ENCODE peak calls at places on chromosomes 13 and 19, in five cellular contexts. One of them, this sample, is unnamed.

GRCh38 chr13:27476943-27477681 is 26.7 kb upstream of the MTIF3 start:
- DNase-seq in midbrain: no peak
- DNase-seq in AG20443: peak; percentile 82
- DNase-seq in stimulated activated CD4-positive, alpha-beta T cell treated with anti-CD3 and anti-CD28 coated beads, TNF-alpha, amount 100 ng/mL, for 48 hours: no peak
- DNase-seq in AG08395: peak; percentile 55
- DNase-seq in this sample: no peak

GRCh38 chr13:49113526-49114286 is 106.4 kb upstream of the MLNR start:
- DNase-seq in AG20443: peak; percentile 48
- DNase-seq in stimulated activated CD4-positive, alpha-beta T cell treated with anti-CD3 and anti-CD28 coated beads, TNF-alpha, amount 100 ng/mL, for 48 hours: no peak
- DNase-seq in AG08395: peak; percentile 51
- DNase-seq in midbrain: no peak
- DNase-seq in this sample: no peak

GRCh38 chr19:9151367-9151766 is 11.2 kb downstream of the ZNF317 start:
- DNase-seq in midbrain: no peak
- DNase-seq in AG08395: no peak
- DNase-seq in AG20443: no peak
- DNase-seq in stimulated activated CD4-positive, alpha-beta T cell treated with anti-CD3 and anti-CD28 coated beads, TNF-alpha, amount 100 ng/mL, for 48 hours: no peak
- DNase-seq in this sample: no peak

GRCh38 chr19:42301646-42302204 is at the start of gene PRR19:
- DNase-seq in AG20443: no peak
- DNase-seq in stimulated activated CD4-positive, alpha-beta T cell treated with anti-CD3 and anti-CD28 coated beads, TNF-alpha, amount 100 ng/mL, for 48 hours: no peak
- DNase-seq in midbrain: no peak
- DNase-seq in AG08395: no peak
- DNase-seq in this sample: no peak

GRCh38 chr19:21786931-21787330 is 19.6 kb upstream of the ZNF100 start:
- DNase-seq in AG08395: no peak
- DNase-seq in stimulated activated CD4-positive, alpha-beta T cell treated with anti-CD3 and anti-CD28 coated beads, TNF-alpha, amount 100 ng/mL, for 48 hours: no peak
- DNase-seq in AG20443: no peak
- DNase-seq in midbrain: no peak
- DNase-seq in this sample: no peak

GRCh38 chr19:48674921-48675824 is 2.4 kb upstream of the NTN5 start:
- DNase-seq in stimulated activated CD4-positive, alpha-beta T cell treated with anti-CD3 and anti-CD28 coated beads, TNF-alpha, amount 100 ng/mL, for 48 hours: peak; percentile 69
- DNase-seq in midbrain: peak; percentile 89
- DNase-seq in AG08395: peak; percentile 93
- DNase-seq in AG20443: peak; percentile 94
- DNase-seq in this sample: peak; percentile 96

GRCh38 chr13:74070065-74070464 is 64.1 kb downstream of the KLF12 start:
- DNase-seq in stimulated activated CD4-positive, alpha-beta T cell treated with anti-CD3 and anti-CD28 coated beads, TNF-alpha, amount 100 ng/mL, for 48 hours: no peak
- DNase-seq in midbrain: no peak
- DNase-seq in AG20443: no peak
- DNase-seq in AG08395: no peak
- DNase-seq in this sample: no peak

GRCh38 chr19:53057904-53058579 is 13.5 kb downstream of the ERVV-2 start:
- DNase-seq in AG20443: peak; percentile 30
- DNase-seq in stimulated activated CD4-positive, alpha-beta T cell treated with anti-CD3 and anti-CD28 coated beads, TNF-alpha, amount 100 ng/mL, for 48 hours: no peak
- DNase-seq in AG08395: no peak
- DNase-seq in midbrain: no peak
- DNase-seq in this sample: peak; percentile 88

GRCh38 chr13:50196118-50196517 is 180.9 kb downstream of the KCNRG start:
- DNase-seq in AG20443: no peak
- DNase-seq in midbrain: no peak
- DNase-seq in stimulated activated CD4-positive, alpha-beta T cell treated with anti-CD3 and anti-CD28 coated beads, TNF-alpha, amount 100 ng/mL, for 48 hours: no peak
- DNase-seq in AG08395: no peak
- DNase-seq in this sample: no peak

GRCh38 chr19:10769533-10770491 is 51.9 kb downstream of the DNM2 start:
- DNase-seq in stimulated activated CD4-positive, alpha-beta T cell treated with anti-CD3 and anti-CD28 coated beads, TNF-alpha, amount 100 ng/mL, for 48 hours: no peak
- DNase-seq in AG20443: peak; percentile 50
- DNase-seq in midbrain: peak; percentile 84
- DNase-seq in AG08395: peak; percentile 37
- DNase-seq in this sample: peak; percentile 59

GRCh38 chr19:1389033-1389940 is 5.6 kb downstream of the NDUFS7 start:
- DNase-seq in AG08395: no peak
- DNase-seq in AG20443: no peak
- DNase-seq in midbrain: peak; percentile 85
- DNase-seq in stimulated activated CD4-positive, alpha-beta T cell treated with anti-CD3 and anti-CD28 coated beads, TNF-alpha, amount 100 ng/mL, for 48 hours: no peak
- DNase-seq in this sample: no peak

GRCh38 chr13:31074750-31075149 is 87.0 kb downstream of the HSPH1 start:
- DNase-seq in AG08395: no peak
- DNase-seq in stimulated activated CD4-positive, alpha-beta T cell treated with anti-CD3 and anti-CD28 coated beads, TNF-alpha, amount 100 ng/mL, for 48 hours: no peak
- DNase-seq in AG20443: no peak
- DNase-seq in midbrain: no peak
- DNase-seq in this sample: peak; percentile 22

GRCh38 chr19:46372901-46373572 is 26.1 kb downstream of the PPP5C start:
- DNase-seq in AG08395: peak; percentile 63
- DNase-seq in AG20443: peak; percentile 66
- DNase-seq in midbrain: no peak
- DNase-seq in stimulated activated CD4-positive, alpha-beta T cell treated with anti-CD3 and anti-CD28 coated beads, TNF-alpha, amount 100 ng/mL, for 48 hours: no peak
- DNase-seq in this sample: peak; percentile 85

GRCh38 chr19:4108767-4109625 is 14.9 kb downstream of the MAP2K2 start:
- DNase-seq in stimulated activated CD4-positive, alpha-beta T cell treated with anti-CD3 and anti-CD28 coated beads, TNF-alpha, amount 100 ng/mL, for 48 hours: peak; percentile 45
- DNase-seq in AG20443: no peak
- DNase-seq in AG08395: no peak
- DNase-seq in midbrain: no peak
- DNase-seq in this sample: no peak

This sample was measured in endodermal cell.